ENCODE peak calls at places on chromosomes 12 and 14, in ten cellular contexts. B, Q, K, O, C, R, X, W, J and T are unnamed samples.
A peak's percentile ranks its signal among the peaks of the same experiment; 100 is the strongest.

GRCh38 chr14:67428501-67429031 is 16.6 kb upstream of the PLEK2 start:
- DNase-seq in B (no peak), R (no peak), J (no peak), C (peak; percentile 41), K (no peak), W (no peak), O (peak; percentile 69), X (no peak), Q (peak; percentile 54), T (no peak)

GRCh38 chr12:106106129-106106566 is 32.6 kb downstream of the NUAK1 start:
- DNase-seq in C (no peak), K (peak; percentile 14), J (no peak), X (peak; percentile 91), W (no peak), Q (peak; percentile 49), R (no peak), B (no peak), O (no peak), T (peak; percentile 59)

GRCh38 chr12:69698769-69699540 is at the start of gene BEST3:
- DNase-seq in J (no peak), O (no peak), W (no peak), K (peak; percentile 23), Q (no peak), B (no peak), R (no peak), X (peak; percentile 100), C (no peak), T (peak; percentile 94)

GRCh38 chr12:5433081-5433839 is 1.4 kb downstream of the NTF3 start:
- DNase-seq in Q (no peak), J (no peak), X (peak; percentile 50), B (no peak), R (peak; percentile 25), W (no peak), K (peak; percentile 6), O (no peak), C (no peak), T (no peak)

GRCh38 chr12:71639341-71639760 is 24.3 kb downstream of the ZFC3H1 start:
- DNase-seq in W (no peak), O (peak; percentile 23), B (no peak), Q (peak; percentile 39), K (peak; percentile 22), X (peak; percentile 25), C (no peak), R (no peak), J (no peak), T (no peak)

GRCh38 chr12:120453977-120454376 is 7.7 kb downstream of the GATC start:
- DNase-seq in R (no peak), K (peak; percentile 31), Q (peak; percentile 42), B (no peak), W (no peak), X (peak; percentile 18), C (no peak), J (no peak), O (no peak), T (no peak)

GRCh38 chr12:49838973-49839633 is 3.8 kb downstream of the BCDIN3D start:
- DNase-seq in J (no peak), C (no peak), W (no peak), R (no peak), X (peak; percentile 24), Q (peak; percentile 58), O (peak; percentile 57), K (peak; percentile 60), B (no peak), T (no peak)

GRCh38 chr12:54603173-54603814 is 14.8 kb upstream of the PPP1R1A start:
- DNase-seq in B (no peak), K (peak; percentile 23), Q (peak; percentile 84), W (peak; percentile 35), C (peak; percentile 59), X (peak; percentile 10), R (no peak), O (peak; percentile 66), J (peak; percentile 34), T (peak; percentile 51)

GRCh38 chr14:62778847-62779246 is 266.4 kb downstream of the KCNH5 start:
- DNase-seq in W (no peak), X (no peak), B (no peak), Q (no peak), O (no peak), C (no peak), R (no peak), J (no peak), K (no peak), T (no peak)

GRCh38 chr14:59086241-59086899 is 102.1 kb upstream of the DAAM1 start:
- DNase-seq in X (no peak), B (no peak), K (peak; percentile 39), J (no peak), O (no peak), R (no peak), Q (no peak), C (no peak), W (no peak), T (no peak)

GRCh38 chr12:56299308-56299852 is 750 bp downstream of the CS start:
- DNase-seq in W (no peak), X (no peak), K (peak; percentile 36), R (no peak), B (no peak), C (peak; percentile 51), Q (peak; percentile 27), O (peak; percentile 40), J (no peak), T (no peak)

GRCh38 chr12:124007810-124008570 is 35.0 kb downstream of the ZNF664 start:
- DNase-seq in J (no peak), Q (no peak), C (no peak), R (no peak), K (no peak), O (no peak), W (peak; percentile 28), X (no peak), B (no peak), T (peak; percentile 57)

GRCh38 chr12:50111417-50111692 is 681 bp upstream of the COX14 start:
- DNase-seq in R (no peak), X (no peak), W (no peak), J (no peak), B (no peak), Q (no peak), C (no peak), O (no peak), K (no peak), T (no peak)

GRCh38 chr14:90301580-90302181 is 30.1 kb downstream of the NRDE2 start:
- DNase-seq in X (peak; percentile 65), C (no peak), O (peak; percentile 36), Q (peak; percentile 62), B (no peak), W (peak; percentile 41), J (no peak), K (peak; percentile 60), R (no peak), T (no peak)

GRCh38 chr12:92421701-92422100 is 276.1 kb upstream of the BTG1 start:
- DNase-seq in K (no peak), J (no peak), R (no peak), X (no peak), Q (peak; percentile 75), C (no peak), W (no peak), O (peak; percentile 42), B (no peak), T (peak; percentile 60)

GRCh38 chr12:38175538-38175937 is 141.0 kb upstream of the ALG10B start:
- DNase-seq in C (no peak), X (no peak), R (no peak), Q (no peak), J (no peak), K (no peak), W (no peak), O (peak; percentile 83), B (no peak), T (no peak)

GRCh38 chr12:12008232-12008850 is 62.4 kb upstream of the BCL2L14 start:
- DNase-seq in Q (no peak), X (no peak), B (no peak), K (no peak), J (no peak), O (peak; percentile 29), R (no peak), W (no peak), C (peak; percentile 20), T (peak; percentile 27)